ENCODE peak calls at places on chromosomes 13 and 19, in six cellular contexts. T, X, U, J, C and Y are unnamed samples.

GRCh38 chr19:42467437-42467760 is 24.7 kb upstream of the CXCL17 start:
- DNase-seq in U (no peak), T (no peak), J (no peak), X (no peak), C (no peak), Y (no peak)

GRCh38 chr13:30704596-30704995 is 30.7 kb upstream of the ALOX5AP start:
- DNase-seq in C (no peak), J (no peak), U (no peak), X (no peak), T (no peak), Y (no peak)

GRCh38 chr19:5954293-5954692 is 23.6 kb downstream of the RANBP3 start:
- DNase-seq in T (peak), X (no peak), J (no peak), C (no peak), U (no peak), Y (no peak)

GRCh38 chr19:47778089-47778953 is at the start of gene SELENOW:
- DNase-seq in J (peak), U (peak), T (peak), C (peak), X (no peak), Y (peak)

GRCh38 chr19:46351241-46352041 is 4.6 kb downstream of the PPP5C start:
- DNase-seq in J (peak), C (no peak), X (no peak), T (no peak), U (no peak), Y (peak)

GRCh38 chr19:7963566-7963965 is 20.1 kb upstream of the TIMM44 start:
- DNase-seq in T (no peak), X (no peak), C (no peak), J (no peak), U (no peak), Y (no peak)

GRCh38 chr19:5001547-5002131 is 32.7 kb downstream of the KDM4B start:
- DNase-seq in U (no peak), T (no peak), C (no peak), X (no peak), J (no peak), Y (no peak)

GRCh38 chr19:36120092-36120983 is 5.1 kb downstream of the TBCB start:
- DNase-seq in T (peak), C (no peak), U (no peak), X (no peak), J (no peak), Y (no peak)

GRCh38 chr13:107450426-107450825 is 764.9 kb downstream of the LIG4 start:
- DNase-seq in C (no peak), U (no peak), T (no peak), J (no peak), X (no peak), Y (no peak)

GRCh38 chr13:52414963-52415362 is 9.0 kb upstream of the THSD1 start:
- DNase-seq in T (no peak), J (no peak), U (no peak), X (no peak), C (no peak), Y (no peak)

GRCh38 chr13:46010148-46010547 is 42.4 kb downstream of the ZC3H13 start:
- DNase-seq in U (no peak), C (no peak), T (no peak), X (no peak), J (no peak), Y (no peak)